ENCODE peak calls at places on chromosomes 11 and 22, in five cellular contexts. Z is AG10803, O is Panc1, N is T47D, Q is heart right ventricle. D is an unnamed sample.
A peak's percentile ranks its signal among the peaks of the same experiment; 100 is the strongest.

GRCh38 chr11:86551286-86551685 is 121.1 kb downstream of the ME3 start:
- DNase-seq in N (peak; percentile 27), Q (peak; percentile 40), O (no peak), Z (peak; percentile 89), D (no peak)

GRCh38 chr11:70727899-70728620 is 329.7 kb downstream of the CTTN start:
- DNase-seq in Q (no peak), Z (no peak), N (peak; percentile 68), O (no peak), D (no peak)

GRCh38 chr11:3160252-3161031 is 4.7 kb downstream of the OSBPL5 start:
- DNase-seq in Z (peak; percentile 88), O (peak; percentile 20), Q (peak; percentile 91), N (no peak), D (no peak)

GRCh38 chr22:24516301-24516737 is 21.2 kb downstream of the UPB1 start:
- DNase-seq in O (no peak), Q (no peak), Z (peak; percentile 93), N (no peak), D (no peak)

GRCh38 chr11:27390959-27391326 is 27.9 kb upstream of the CCDC34 start:
- DNase-seq in N (no peak), Z (peak; percentile 79), O (no peak), Q (no peak), D (no peak)

GRCh38 chr11:100827934-100828661 is 141.0 kb downstream of the ARHGAP42 start:
- DNase-seq in O (no peak), Z (no peak), Q (no peak), N (peak; percentile 44), D (no peak)

GRCh38 chr22:43110444-43110926 is at the start of gene BIK:
- DNase-seq in N (peak; percentile 71), Q (no peak), O (no peak), Z (peak; percentile 17), D (no peak)

GRCh38 chr11:125950178-125950490 is 4.3 kb downstream of the VSIG10L2 start:
- DNase-seq in O (no peak), Z (no peak), N (no peak), Q (no peak), D (no peak)

GRCh38 chr11:6362868-6363678 is 27.2 kb upstream of the SMPD1 start:
- DNase-seq in Q (peak; percentile 84), O (peak; percentile 66), Z (peak; percentile 79), N (peak; percentile 79), D (peak; percentile 46)

GRCh38 chr22:31604137-31604705 is 57.8 kb downstream of the PISD start:
- DNase-seq in O (no peak), N (no peak), Q (no peak), Z (no peak), D (no peak)

GRCh38 chr11:17864478-17864941 is 129.9 kb downstream of the KCNC1 start:
- DNase-seq in Z (no peak), Q (no peak), N (peak; percentile 50), O (no peak), D (peak; percentile 9)

GRCh38 chr11:73331138-73331916 is 23.3 kb downstream of the ARHGEF17 start:
- DNase-seq in O (no peak), Z (no peak), N (no peak), Q (no peak), D (peak; percentile 85)

GRCh38 chr11:61472868-61473267 is 35.7 kb upstream of the LRRC10B start:
- DNase-seq in O (no peak), Z (peak; percentile 80), Q (peak; percentile 57), N (no peak), D (no peak)

D was measured in HuH-7.5.